ENCODE peak calls at places on chromosomes 16 and 17, in ten cellular contexts. One of them, this sample, is unnamed.

GRCh38 chr16:63737633-63738032 is 1384.2 kb downstream of the CDH11 start:
- DNase-seq in left lung: no peak
- DNase-seq in effector memory CD4-positive, alpha-beta T cell: no peak
- DNase-seq in ascending aorta: no peak
- DNase-seq in endothelial cell of umbilical vein: no peak
- DNase-seq in GM23248: no peak
- DNase-seq in lower lobe of right lung: no peak
- DNase-seq in heart right ventricle: no peak
- DNase-seq in AG04450: no peak
- DNase-seq in caudate nucleus: no peak
- DNase-seq in this sample: no peak

GRCh38 chr17:13562271-13562800 is 39.4 kb downstream of the HS3ST3A1 start:
- DNase-seq in AG04450: no peak
- DNase-seq in caudate nucleus: no peak
- DNase-seq in left lung: no peak
- DNase-seq in GM23248: peak; percentile 97
- DNase-seq in lower lobe of right lung: no peak
- DNase-seq in endothelial cell of umbilical vein: no peak
- DNase-seq in effector memory CD4-positive, alpha-beta T cell: no peak
- DNase-seq in heart right ventricle: no peak
- DNase-seq in ascending aorta: no peak
- DNase-seq in this sample: peak; percentile 41

GRCh38 chr17:82644148-82644547 is 4.1 kb downstream of the WDR45B start:
- DNase-seq in AG04450: no peak
- DNase-seq in GM23248: no peak
- DNase-seq in ascending aorta: no peak
- DNase-seq in endothelial cell of umbilical vein: no peak
- DNase-seq in left lung: peak; percentile 34
- DNase-seq in heart right ventricle: no peak
- DNase-seq in effector memory CD4-positive, alpha-beta T cell: no peak
- DNase-seq in caudate nucleus: no peak
- DNase-seq in lower lobe of right lung: peak; percentile 14
- DNase-seq in this sample: no peak

GRCh38 chr17:32623196-32623595 is 136.4 kb downstream of the CDK5R1 start:
- DNase-seq in lower lobe of right lung: no peak
- DNase-seq in AG04450: no peak
- DNase-seq in heart right ventricle: no peak
- DNase-seq in effector memory CD4-positive, alpha-beta T cell: no peak
- DNase-seq in caudate nucleus: no peak
- DNase-seq in ascending aorta: no peak
- DNase-seq in endothelial cell of umbilical vein: peak; percentile 49
- DNase-seq in GM23248: no peak
- DNase-seq in left lung: no peak
- DNase-seq in this sample: no peak

GRCh38 chr16:4976079-4976478 is 17.9 kb downstream of the SEC14L5 start:
- DNase-seq in endothelial cell of umbilical vein: no peak
- DNase-seq in lower lobe of right lung: no peak
- DNase-seq in caudate nucleus: no peak
- DNase-seq in heart right ventricle: no peak
- DNase-seq in effector memory CD4-positive, alpha-beta T cell: no peak
- DNase-seq in GM23248: no peak
- DNase-seq in AG04450: no peak
- DNase-seq in left lung: no peak
- DNase-seq in ascending aorta: no peak
- DNase-seq in this sample: no peak

GRCh38 chr16:3175157-3176153 is 12.5 kb upstream of the OR1F1 start:
- DNase-seq in ascending aorta: no peak
- DNase-seq in lower lobe of right lung: peak; percentile 45
- DNase-seq in effector memory CD4-positive, alpha-beta T cell: no peak
- DNase-seq in caudate nucleus: no peak
- DNase-seq in left lung: no peak
- DNase-seq in GM23248: no peak
- DNase-seq in heart right ventricle: no peak
- DNase-seq in endothelial cell of umbilical vein: peak; percentile 39
- DNase-seq in AG04450: no peak
- DNase-seq in this sample: peak; percentile 87

GRCh38 chr16:65494609-65495008 is 372.7 kb upstream of the CDH11 start:
- DNase-seq in heart right ventricle: no peak
- DNase-seq in endothelial cell of umbilical vein: no peak
- DNase-seq in left lung: no peak
- DNase-seq in effector memory CD4-positive, alpha-beta T cell: no peak
- DNase-seq in GM23248: no peak
- DNase-seq in caudate nucleus: no peak
- DNase-seq in lower lobe of right lung: no peak
- DNase-seq in ascending aorta: no peak
- DNase-seq in AG04450: no peak
- DNase-seq in this sample: no peak

GRCh38 chr17:83176956-83177583 is 97.7 kb downstream of the METRNL start:
- DNase-seq in caudate nucleus: no peak
- DNase-seq in heart right ventricle: no peak
- DNase-seq in endothelial cell of umbilical vein: no peak
- DNase-seq in ascending aorta: no peak
- DNase-seq in lower lobe of right lung: no peak
- DNase-seq in AG04450: no peak
- DNase-seq in effector memory CD4-positive, alpha-beta T cell: no peak
- DNase-seq in left lung: no peak
- DNase-seq in GM23248: no peak
- DNase-seq in this sample: no peak

GRCh38 chr16:31861415-31861814 is 12.2 kb upstream of the ZNF267 start:
- DNase-seq in left lung: no peak
- DNase-seq in endothelial cell of umbilical vein: no peak
- DNase-seq in caudate nucleus: no peak
- DNase-seq in AG04450: no peak
- DNase-seq in lower lobe of right lung: no peak
- DNase-seq in ascending aorta: no peak
- DNase-seq in GM23248: no peak
- DNase-seq in heart right ventricle: no peak
- DNase-seq in effector memory CD4-positive, alpha-beta T cell: no peak
- DNase-seq in this sample: no peak

GRCh38 chr17:21353326-21354010 is 22.7 kb upstream of the KCNJ12 start:
- DNase-seq in AG04450: no peak
- DNase-seq in endothelial cell of umbilical vein: no peak
- DNase-seq in ascending aorta: no peak
- DNase-seq in lower lobe of right lung: peak; percentile 14
- DNase-seq in caudate nucleus: no peak
- DNase-seq in effector memory CD4-positive, alpha-beta T cell: no peak
- DNase-seq in GM23248: peak; percentile 81
- DNase-seq in heart right ventricle: no peak
- DNase-seq in left lung: no peak
- DNase-seq in this sample: no peak

GRCh38 chr16:81427245-81427644 is 17.4 kb upstream of the CMIP start:
- DNase-seq in left lung: no peak
- DNase-seq in GM23248: no peak
- DNase-seq in caudate nucleus: no peak
- DNase-seq in endothelial cell of umbilical vein: no peak
- DNase-seq in ascending aorta: no peak
- DNase-seq in AG04450: no peak
- DNase-seq in effector memory CD4-positive, alpha-beta T cell: no peak
- DNase-seq in heart right ventricle: no peak
- DNase-seq in lower lobe of right lung: no peak
- DNase-seq in this sample: no peak

GRCh38 chr16:48361012-48361411 is 24.2 kb downstream of the SIAH1 start:
- DNase-seq in GM23248: no peak
- DNase-seq in caudate nucleus: no peak
- DNase-seq in effector memory CD4-positive, alpha-beta T cell: no peak
- DNase-seq in AG04450: no peak
- DNase-seq in ascending aorta: no peak
- DNase-seq in heart right ventricle: no peak
- DNase-seq in lower lobe of right lung: no peak
- DNase-seq in left lung: no peak
- DNase-seq in endothelial cell of umbilical vein: no peak
- DNase-seq in this sample: no peak

DNA sequence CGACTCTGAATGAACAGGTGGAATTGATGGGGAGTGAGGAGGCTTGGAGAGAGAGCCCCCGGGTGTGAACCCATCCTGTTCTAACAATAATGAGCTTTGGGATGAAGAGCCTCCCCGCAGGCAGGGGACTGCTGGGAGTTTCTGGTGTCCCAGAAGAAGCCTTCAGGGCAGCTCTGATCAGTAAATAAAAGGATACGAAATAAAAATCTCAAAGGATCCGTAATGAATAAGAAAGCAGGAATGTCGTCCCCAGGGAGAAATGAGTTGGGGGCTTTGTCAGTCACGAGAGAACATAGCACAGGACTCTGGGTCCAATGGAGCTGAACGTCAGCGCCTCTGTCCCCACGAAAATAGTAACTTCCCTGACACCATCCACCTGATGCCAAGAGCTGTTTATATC is 113.4 kb downstream of the PITPNC1 start:
- DNase-seq in lower lobe of right lung: no peak
- DNase-seq in effector memory CD4-positive, alpha-beta T cell: no peak
- DNase-seq in ascending aorta: no peak
- DNase-seq in heart right ventricle: no peak
- DNase-seq in caudate nucleus: no peak
- DNase-seq in left lung: no peak
- DNase-seq in AG04450: no peak
- DNase-seq in GM23248: no peak
- DNase-seq in endothelial cell of umbilical vein: no peak
- DNase-seq in this sample: no peak
- H3K27ac ChIP-seq in lower lobe of right lung: peak overlapping the region; percentile 18
- H3K27ac ChIP-seq in effector memory CD4-positive, alpha-beta T cell: no peak overlapping the region
- H3K27ac ChIP-seq in ascending aorta: no peak overlapping the region
- H3K27ac ChIP-seq in heart right ventricle: peak overlapping the region; percentile 70
- H3K27ac ChIP-seq in caudate nucleus: peak overlapping the region; percentile 94
- H3K27ac ChIP-seq in left lung: no peak overlapping the region
- H3K27ac ChIP-seq in AG04450: peak overlapping the region; percentile 80
- H3K27ac ChIP-seq in GM23248: peak overlapping the region; percentile 82
- H3K27ac ChIP-seq in endothelial cell of umbilical vein: no peak overlapping the region
- H3K27ac ChIP-seq in this sample: no peak overlapping the region

GRCh38 chr17:56982312-56982711 is 4.4 kb downstream of the SCPEP1 start:
- DNase-seq in left lung: no peak
- DNase-seq in heart right ventricle: no peak
- DNase-seq in lower lobe of right lung: no peak
- DNase-seq in caudate nucleus: no peak
- DNase-seq in ascending aorta: no peak
- DNase-seq in AG04450: no peak
- DNase-seq in endothelial cell of umbilical vein: no peak
- DNase-seq in effector memory CD4-positive, alpha-beta T cell: no peak
- DNase-seq in GM23248: no peak
- DNase-seq in this sample: peak; percentile 36
- H3K27ac ChIP-seq in left lung: peak overlapping the region; percentile 88
- H3K27ac ChIP-seq in heart right ventricle: no peak overlapping the region
- H3K27ac ChIP-seq in lower lobe of right lung: no peak overlapping the region
- H3K27ac ChIP-seq in caudate nucleus: no peak overlapping the region
- H3K27ac ChIP-seq in ascending aorta: no peak overlapping the region
- H3K27ac ChIP-seq in AG04450: no peak overlapping the region
- H3K27ac ChIP-seq in endothelial cell of umbilical vein: no peak overlapping the region
- H3K27ac ChIP-seq in effector memory CD4-positive, alpha-beta T cell: no peak overlapping the region
- H3K27ac ChIP-seq in GM23248: no peak overlapping the region
- H3K27ac ChIP-seq in this sample: no peak overlapping the region

DNA sequence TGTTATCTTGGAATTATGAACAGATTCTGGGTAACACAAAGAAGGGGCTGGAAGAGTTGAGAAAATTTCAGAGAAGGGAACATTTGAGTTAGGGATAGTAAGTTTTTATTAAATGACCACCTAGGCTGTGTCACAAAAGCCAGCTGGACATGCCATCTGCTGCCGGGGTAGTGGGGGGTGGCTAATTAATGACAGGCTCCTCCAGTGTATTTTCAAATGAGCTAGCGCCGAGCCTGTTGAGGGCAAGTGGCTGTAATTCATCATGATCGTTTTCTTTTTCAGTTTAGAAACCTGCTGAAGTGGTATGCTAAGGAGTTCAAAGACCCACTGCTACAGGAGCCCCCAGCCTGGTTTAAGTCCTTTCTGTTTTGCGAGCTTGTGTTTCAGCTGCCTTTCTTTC is 6.2 kb downstream of the TMEM97 start:
- DNase-seq in lower lobe of right lung: no peak
- DNase-seq in heart right ventricle: no peak
- DNase-seq in endothelial cell of umbilical vein: no peak
- DNase-seq in effector memory CD4-positive, alpha-beta T cell: no peak
- DNase-seq in AG04450: no peak
- DNase-seq in caudate nucleus: no peak
- DNase-seq in ascending aorta: no peak
- DNase-seq in GM23248: no peak
- DNase-seq in left lung: no peak
- DNase-seq in this sample: no peak
- H3K27ac ChIP-seq in lower lobe of right lung: no peak overlapping the region
- H3K27ac ChIP-seq in heart right ventricle: no peak overlapping the region
- H3K27ac ChIP-seq in endothelial cell of umbilical vein: no peak overlapping the region
- H3K27ac ChIP-seq in effector memory CD4-positive, alpha-beta T cell: no peak overlapping the region
- H3K27ac ChIP-seq in AG04450: no peak overlapping the region
- H3K27ac ChIP-seq in caudate nucleus: no peak overlapping the region
- H3K27ac ChIP-seq in ascending aorta: no peak overlapping the region
- H3K27ac ChIP-seq in GM23248: no peak overlapping the region
- H3K27ac ChIP-seq in left lung: no peak overlapping the region
- H3K27ac ChIP-seq in this sample: no peak overlapping the region

GRCh38 chr16:49399594-49400364 is 26.2 kb downstream of the C16orf78 start:
- DNase-seq in caudate nucleus: no peak
- DNase-seq in heart right ventricle: no peak
- DNase-seq in AG04450: no peak
- DNase-seq in ascending aorta: no peak
- DNase-seq in left lung: no peak
- DNase-seq in endothelial cell of umbilical vein: no peak
- DNase-seq in lower lobe of right lung: no peak
- DNase-seq in effector memory CD4-positive, alpha-beta T cell: no peak
- DNase-seq in GM23248: no peak
- DNase-seq in this sample: no peak
- H3K27ac ChIP-seq in caudate nucleus: no peak overlapping the region
- H3K27ac ChIP-seq in heart right ventricle: no peak overlapping the region
- H3K27ac ChIP-seq in AG04450: no peak overlapping the region
- H3K27ac ChIP-seq in ascending aorta: no peak overlapping the region
- H3K27ac ChIP-seq in left lung: no peak overlapping the region
- H3K27ac ChIP-seq in endothelial cell of umbilical vein: no peak overlapping the region
- H3K27ac ChIP-seq in lower lobe of right lung: no peak overlapping the region
- H3K27ac ChIP-seq in effector memory CD4-positive, alpha-beta T cell: no peak overlapping the region
- H3K27ac ChIP-seq in GM23248: no peak overlapping the region
- H3K27ac ChIP-seq in this sample: no peak overlapping the region